ENCODE peak calls at places on chromosomes 4 and X, in nine cellular contexts. One of them, this sample, is unnamed.

GRCh38 chr4:42638993-42639392 is 17.9 kb downstream of the ATP8A1 start:
- DNase-seq in HT1080: no peak
- DNase-seq in T-helper 2 cell: peak; percentile 74
- DNase-seq in Kasumi-1: peak; percentile 38
- DNase-seq in naive B cell: no peak
- DNase-seq in mucosa of descending colon: no peak
- DNase-seq in GM23338: no peak
- DNase-seq in smooth muscle cell of the brain vasculature: no peak
- DNase-seq in left ventricle myocardium inferior: no peak
- DNase-seq in this sample: no peak

GRCh38 chr4:54165438-54165837 is 63.7 kb upstream of the PDGFRA start:
- DNase-seq in HT1080: peak; percentile 87
- DNase-seq in T-helper 2 cell: no peak
- DNase-seq in Kasumi-1: no peak
- DNase-seq in naive B cell: no peak
- DNase-seq in mucosa of descending colon: no peak
- DNase-seq in GM23338: no peak
- DNase-seq in smooth muscle cell of the brain vasculature: peak; percentile 37
- DNase-seq in left ventricle myocardium inferior: no peak
- DNase-seq in this sample: no peak

GRCh38 chrX:11557120-11557519 is 108.6 kb downstream of the ARHGAP6 start:
- DNase-seq in HT1080: peak; percentile 75
- DNase-seq in T-helper 2 cell: no peak
- DNase-seq in Kasumi-1: no peak
- DNase-seq in naive B cell: no peak
- DNase-seq in mucosa of descending colon: no peak
- DNase-seq in GM23338: no peak
- DNase-seq in smooth muscle cell of the brain vasculature: no peak
- DNase-seq in left ventricle myocardium inferior: no peak
- DNase-seq in this sample: no peak

GRCh38 chr4:23392860-23393458 is 496.9 kb downstream of the PPARGC1A start:
- DNase-seq in HT1080: no peak
- DNase-seq in T-helper 2 cell: no peak
- DNase-seq in Kasumi-1: no peak
- DNase-seq in naive B cell: no peak
- DNase-seq in mucosa of descending colon: no peak
- DNase-seq in GM23338: no peak
- DNase-seq in smooth muscle cell of the brain vasculature: no peak
- DNase-seq in left ventricle myocardium inferior: no peak
- DNase-seq in this sample: no peak

GRCh38 chrX:134184936-134185335 is 52.0 kb upstream of the CCDC160 start:
- DNase-seq in HT1080: no peak
- DNase-seq in T-helper 2 cell: peak; percentile 58
- DNase-seq in Kasumi-1: no peak
- DNase-seq in naive B cell: no peak
- DNase-seq in mucosa of descending colon: no peak
- DNase-seq in GM23338: no peak
- DNase-seq in smooth muscle cell of the brain vasculature: no peak
- DNase-seq in left ventricle myocardium inferior: no peak
- DNase-seq in this sample: no peak

GRCh38 chr4:107579099-107579498 is 140.9 kb downstream of the PAPSS1 start:
- DNase-seq in HT1080: no peak
- DNase-seq in T-helper 2 cell: no peak
- DNase-seq in Kasumi-1: no peak
- DNase-seq in naive B cell: no peak
- DNase-seq in mucosa of descending colon: no peak
- DNase-seq in GM23338: no peak
- DNase-seq in smooth muscle cell of the brain vasculature: no peak
- DNase-seq in left ventricle myocardium inferior: no peak
- DNase-seq in this sample: no peak

GRCh38 chr4:71270901-71271300 is 67.9 kb upstream of the SLC4A4 start:
- DNase-seq in HT1080: peak; percentile 27
- DNase-seq in T-helper 2 cell: peak; percentile 15
- DNase-seq in Kasumi-1: peak; percentile 9
- DNase-seq in naive B cell: no peak
- DNase-seq in mucosa of descending colon: no peak
- DNase-seq in GM23338: peak; percentile 63
- DNase-seq in smooth muscle cell of the brain vasculature: peak; percentile 24
- DNase-seq in left ventricle myocardium inferior: no peak
- DNase-seq in this sample: no peak

GRCh38 chr4:82718067-82718935 is 80.3 kb downstream of the SCD5 start:
- DNase-seq in HT1080: no peak
- DNase-seq in T-helper 2 cell: no peak
- DNase-seq in Kasumi-1: no peak
- DNase-seq in naive B cell: no peak
- DNase-seq in mucosa of descending colon: no peak
- DNase-seq in GM23338: no peak
- DNase-seq in smooth muscle cell of the brain vasculature: no peak
- DNase-seq in left ventricle myocardium inferior: peak; percentile 28
- DNase-seq in this sample: no peak

GRCh38 chr4:48247142-48247877 is 22.3 kb downstream of the TEC start:
- DNase-seq in HT1080: peak; percentile 8
- DNase-seq in T-helper 2 cell: no peak
- DNase-seq in Kasumi-1: peak; percentile 92
- DNase-seq in naive B cell: no peak
- DNase-seq in mucosa of descending colon: no peak
- DNase-seq in GM23338: no peak
- DNase-seq in smooth muscle cell of the brain vasculature: no peak
- DNase-seq in left ventricle myocardium inferior: no peak
- DNase-seq in this sample: no peak

GRCh38 chr4:829291-829690 is 3.4 kb upstream of the CPLX1 start:
- DNase-seq in HT1080: no peak
- DNase-seq in T-helper 2 cell: no peak
- DNase-seq in Kasumi-1: no peak
- DNase-seq in naive B cell: no peak
- DNase-seq in mucosa of descending colon: peak; percentile 20
- DNase-seq in GM23338: no peak
- DNase-seq in smooth muscle cell of the brain vasculature: no peak
- DNase-seq in left ventricle myocardium inferior: no peak
- DNase-seq in this sample: peak; percentile 35